ENCODE peak calls at places on chromosome 15, in five cellular contexts. One of them, this sample, is unnamed.

GRCh38 chr15:91032919-91033803 is 10.8 kb upstream of the VPS33B start:
- DNase-seq in EL: peak
- DNase-seq in A172: peak
- DNase-seq in NCI-H1417: peak
- DNase-seq in naive thymus-derived CD4-positive, alpha-beta T cell: peak
- DNase-seq in this sample: peak

GRCh38 chr15:75718326-75718725 is 5.7 kb upstream of the CSPG4 start:
- DNase-seq in A172: peak
- DNase-seq in naive thymus-derived CD4-positive, alpha-beta T cell: no peak
- DNase-seq in NCI-H1417: no peak
- DNase-seq in EL: peak
- DNase-seq in this sample: no peak

GRCh38 chr15:70466895-70467529 is 296.3 kb downstream of the UACA start:
- DNase-seq in NCI-H1417: peak
- DNase-seq in naive thymus-derived CD4-positive, alpha-beta T cell: peak
- DNase-seq in EL: peak
- DNase-seq in A172: peak
- DNase-seq in this sample: peak

GRCh38 chr15:25624504-25625172 is 185.8 kb upstream of the UBE3A start:
- DNase-seq in EL: no peak
- DNase-seq in naive thymus-derived CD4-positive, alpha-beta T cell: no peak
- DNase-seq in NCI-H1417: no peak
- DNase-seq in A172: no peak
- DNase-seq in this sample: no peak

GRCh38 chr15:90362936-90363212 is 10.8 kb downstream of the ZNF774 start:
- DNase-seq in NCI-H1417: no peak
- DNase-seq in naive thymus-derived CD4-positive, alpha-beta T cell: no peak
- DNase-seq in A172: peak
- DNase-seq in EL: peak
- DNase-seq in this sample: no peak

GRCh38 chr15:78179286-78179840 is 30.2 kb downstream of the IDH3A start:
- DNase-seq in A172: no peak
- DNase-seq in EL: no peak
- DNase-seq in naive thymus-derived CD4-positive, alpha-beta T cell: no peak
- DNase-seq in NCI-H1417: no peak
- DNase-seq in this sample: no peak

GRCh38 chr15:90902656-90902995 is 476 bp upstream of the MAN2A2 start:
- DNase-seq in EL: no peak
- DNase-seq in naive thymus-derived CD4-positive, alpha-beta T cell: no peak
- DNase-seq in A172: no peak
- DNase-seq in NCI-H1417: no peak
- DNase-seq in this sample: no peak

GRCh38 chr15:48683991-48684765 is 38.7 kb upstream of the FBN1 start:
- DNase-seq in naive thymus-derived CD4-positive, alpha-beta T cell: no peak
- DNase-seq in EL: no peak
- DNase-seq in A172: no peak
- DNase-seq in NCI-H1417: no peak
- DNase-seq in this sample: no peak

GRCh38 chr15:50681467-50681866 is 5.1 kb downstream of the TRPM7 start:
- DNase-seq in EL: no peak
- DNase-seq in NCI-H1417: no peak
- DNase-seq in naive thymus-derived CD4-positive, alpha-beta T cell: no peak
- DNase-seq in A172: no peak
- DNase-seq in this sample: no peak

GRCh38 chr15:64356443-64357040 is 569 bp upstream of the CSNK1G1 start:
- DNase-seq in NCI-H1417: no peak
- DNase-seq in A172: no peak
- DNase-seq in naive thymus-derived CD4-positive, alpha-beta T cell: no peak
- DNase-seq in EL: no peak
- DNase-seq in this sample: peak

GRCh38 chr15:73002509-73002908 is 49.8 kb upstream of the NEO1 start:
- DNase-seq in A172: no peak
- DNase-seq in NCI-H1417: no peak
- DNase-seq in naive thymus-derived CD4-positive, alpha-beta T cell: no peak
- DNase-seq in EL: peak
- DNase-seq in this sample: no peak

GRCh38 chr15:94297543-94297942 is 66.2 kb downstream of the MCTP2 start:
- DNase-seq in A172: no peak
- DNase-seq in EL: no peak
- DNase-seq in naive thymus-derived CD4-positive, alpha-beta T cell: no peak
- DNase-seq in NCI-H1417: no peak
- DNase-seq in this sample: no peak

GRCh38 chr15:53490341-53490740 is 269.1 kb downstream of the WDR72 start:
- DNase-seq in NCI-H1417: no peak
- DNase-seq in EL: no peak
- DNase-seq in A172: no peak
- DNase-seq in naive thymus-derived CD4-positive, alpha-beta T cell: no peak
- DNase-seq in this sample: no peak

GRCh38 chr15:69467636-69468035 is 15.0 kb downstream of the RPLP1 start:
- DNase-seq in naive thymus-derived CD4-positive, alpha-beta T cell: no peak
- DNase-seq in NCI-H1417: peak
- DNase-seq in EL: no peak
- DNase-seq in A172: no peak
- DNase-seq in this sample: no peak